ENCODE peak calls at places on chromosome 18, in nine cellular contexts. One of them, this sample, is unnamed.

GRCh38 chr18:56995579-56996194 is 151.2 kb upstream of the BOD1L2 start:
- DNase-seq in erythroblast: peak
- DNase-seq in fibroblast of villous mesenchyme: no peak
- DNase-seq in OCI-LY7: no peak
- DNase-seq in cardiac muscle cell: peak
- DNase-seq in GF-D8: no peak
- DNase-seq in left kidney: no peak
- DNase-seq in adrenal gland: no peak
- DNase-seq in AG09309: no peak
- DNase-seq in this sample: no peak

GRCh38 chr18:55322176-55322735 is 265.7 kb downstream of the TCF4 start:
- DNase-seq in fibroblast of villous mesenchyme: peak
- DNase-seq in AG09309: peak
- DNase-seq in OCI-LY7: peak
- DNase-seq in left kidney: peak
- DNase-seq in cardiac muscle cell: peak
- DNase-seq in GF-D8: peak
- DNase-seq in adrenal gland: peak
- DNase-seq in erythroblast: peak
- DNase-seq in this sample: no peak

GRCh38 chr18:28178720-28179119 is 1.8 kb upstream of the CDH2 start:
- DNase-seq in adrenal gland: no peak
- DNase-seq in left kidney: peak
- DNase-seq in AG09309: no peak
- DNase-seq in OCI-LY7: no peak
- DNase-seq in cardiac muscle cell: peak
- DNase-seq in fibroblast of villous mesenchyme: peak
- DNase-seq in erythroblast: no peak
- DNase-seq in GF-D8: no peak
- DNase-seq in this sample: no peak

GRCh38 chr18:74694436-74694835 is 96.8 kb downstream of the ZNF407 start:
- DNase-seq in OCI-LY7: no peak
- DNase-seq in fibroblast of villous mesenchyme: no peak
- DNase-seq in adrenal gland: no peak
- DNase-seq in left kidney: no peak
- DNase-seq in GF-D8: no peak
- DNase-seq in cardiac muscle cell: no peak
- DNase-seq in erythroblast: no peak
- DNase-seq in AG09309: no peak
- DNase-seq in this sample: no peak

GRCh38 chr18:4360221-4360715 is 94.8 kb downstream of the DLGAP1 start:
- DNase-seq in left kidney: no peak
- DNase-seq in adrenal gland: no peak
- DNase-seq in erythroblast: no peak
- DNase-seq in AG09309: no peak
- DNase-seq in cardiac muscle cell: no peak
- DNase-seq in GF-D8: no peak
- DNase-seq in OCI-LY7: no peak
- DNase-seq in fibroblast of villous mesenchyme: no peak
- DNase-seq in this sample: no peak

GRCh38 chr18:2325308-2325849 is 245.9 kb downstream of the METTL4 start:
- DNase-seq in fibroblast of villous mesenchyme: peak
- DNase-seq in OCI-LY7: no peak
- DNase-seq in adrenal gland: no peak
- DNase-seq in left kidney: no peak
- DNase-seq in AG09309: no peak
- DNase-seq in cardiac muscle cell: peak
- DNase-seq in GF-D8: no peak
- DNase-seq in erythroblast: peak
- DNase-seq in this sample: no peak

GRCh38 chr18:12376034-12376717 is 851 bp downstream of the AFG3L2 start:
- DNase-seq in adrenal gland: peak
- DNase-seq in left kidney: peak
- DNase-seq in GF-D8: peak
- DNase-seq in AG09309: no peak
- DNase-seq in OCI-LY7: peak
- DNase-seq in fibroblast of villous mesenchyme: peak
- DNase-seq in cardiac muscle cell: peak
- DNase-seq in erythroblast: peak
- DNase-seq in this sample: no peak

GRCh38 chr18:77062518-77063003 is 70.0 kb downstream of the MBP start:
- DNase-seq in adrenal gland: no peak
- DNase-seq in left kidney: no peak
- DNase-seq in GF-D8: peak
- DNase-seq in cardiac muscle cell: no peak
- DNase-seq in AG09309: no peak
- DNase-seq in erythroblast: no peak
- DNase-seq in OCI-LY7: peak
- DNase-seq in fibroblast of villous mesenchyme: peak
- DNase-seq in this sample: no peak

GRCh38 chr18:46877329-46877987 is 39.8 kb downstream of the PIAS2 start:
- DNase-seq in left kidney: no peak
- DNase-seq in adrenal gland: no peak
- DNase-seq in cardiac muscle cell: no peak
- DNase-seq in AG09309: no peak
- DNase-seq in GF-D8: peak
- DNase-seq in erythroblast: no peak
- DNase-seq in OCI-LY7: no peak
- DNase-seq in fibroblast of villous mesenchyme: no peak
- DNase-seq in this sample: no peak

GRCh38 chr18:49015886-49016647 is 65.3 kb upstream of the SMAD7 start:
- DNase-seq in adrenal gland: peak
- DNase-seq in cardiac muscle cell: no peak
- DNase-seq in left kidney: no peak
- DNase-seq in GF-D8: no peak
- DNase-seq in erythroblast: no peak
- DNase-seq in fibroblast of villous mesenchyme: no peak
- DNase-seq in OCI-LY7: no peak
- DNase-seq in AG09309: no peak
- DNase-seq in this sample: no peak

GRCh38 chr18:27787543-27787942 is 389.4 kb downstream of the CDH2 start:
- DNase-seq in left kidney: peak
- DNase-seq in GF-D8: no peak
- DNase-seq in fibroblast of villous mesenchyme: no peak
- DNase-seq in adrenal gland: no peak
- DNase-seq in AG09309: no peak
- DNase-seq in OCI-LY7: no peak
- DNase-seq in cardiac muscle cell: no peak
- DNase-seq in erythroblast: no peak
- DNase-seq in this sample: no peak

GRCh38 chr18:13447621-13448020 is 229.1 kb downstream of the LDLRAD4 start:
- DNase-seq in GF-D8: no peak
- DNase-seq in fibroblast of villous mesenchyme: peak
- DNase-seq in erythroblast: no peak
- DNase-seq in adrenal gland: peak
- DNase-seq in cardiac muscle cell: no peak
- DNase-seq in OCI-LY7: no peak
- DNase-seq in left kidney: peak
- DNase-seq in AG09309: peak
- DNase-seq in this sample: no peak

GRCh38 chr18:23645561-23645960 is 17.1 kb downstream of the ANKRD29 start:
- DNase-seq in erythroblast: no peak
- DNase-seq in AG09309: no peak
- DNase-seq in cardiac muscle cell: no peak
- DNase-seq in fibroblast of villous mesenchyme: no peak
- DNase-seq in OCI-LY7: no peak
- DNase-seq in GF-D8: no peak
- DNase-seq in adrenal gland: no peak
- DNase-seq in left kidney: no peak
- DNase-seq in this sample: no peak

GRCh38 chr18:73766915-73767314 is 380.7 kb downstream of the FBXO15 start:
- DNase-seq in cardiac muscle cell: no peak
- DNase-seq in fibroblast of villous mesenchyme: no peak
- DNase-seq in left kidney: no peak
- DNase-seq in AG09309: no peak
- DNase-seq in GF-D8: no peak
- DNase-seq in erythroblast: no peak
- DNase-seq in adrenal gland: no peak
- DNase-seq in OCI-LY7: no peak
- DNase-seq in this sample: no peak

GRCh38 chr18:3094355-3094684 is 81.4 kb upstream of the LPIN2 start:
- DNase-seq in GF-D8: no peak
- DNase-seq in left kidney: no peak
- DNase-seq in AG09309: no peak
- DNase-seq in cardiac muscle cell: no peak
- DNase-seq in adrenal gland: no peak
- DNase-seq in erythroblast: no peak
- DNase-seq in OCI-LY7: peak
- DNase-seq in fibroblast of villous mesenchyme: no peak
- DNase-seq in this sample: no peak

GRCh38 chr18:2880473-2880872 is 33.7 kb downstream of the EMILIN2 start:
- DNase-seq in fibroblast of villous mesenchyme: no peak
- DNase-seq in OCI-LY7: no peak
- DNase-seq in erythroblast: no peak
- DNase-seq in AG09309: no peak
- DNase-seq in GF-D8: no peak
- DNase-seq in adrenal gland: no peak
- DNase-seq in cardiac muscle cell: no peak
- DNase-seq in left kidney: no peak
- DNase-seq in this sample: no peak

GRCh38 chr18:33421225-33421624 is 19.3 kb downstream of the CCDC178 start:
- DNase-seq in OCI-LY7: no peak
- DNase-seq in GF-D8: no peak
- DNase-seq in left kidney: no peak
- DNase-seq in cardiac muscle cell: no peak
- DNase-seq in erythroblast: no peak
- DNase-seq in fibroblast of villous mesenchyme: no peak
- DNase-seq in AG09309: no peak
- DNase-seq in adrenal gland: no peak
- DNase-seq in this sample: no peak

GRCh38 chr18:35127201-35127600 is 86.0 kb downstream of the MAPRE2 start:
- DNase-seq in left kidney: no peak
- DNase-seq in cardiac muscle cell: no peak
- DNase-seq in fibroblast of villous mesenchyme: no peak
- DNase-seq in GF-D8: no peak
- DNase-seq in OCI-LY7: no peak
- DNase-seq in AG09309: no peak
- DNase-seq in erythroblast: peak
- DNase-seq in adrenal gland: no peak
- DNase-seq in this sample: no peak

GRCh38 chr18:48408727-48409590 is at the start of gene ZBTB7C:
- DNase-seq in fibroblast of villous mesenchyme: peak
- DNase-seq in adrenal gland: peak
- DNase-seq in GF-D8: no peak
- DNase-seq in AG09309: no peak
- DNase-seq in left kidney: peak
- DNase-seq in erythroblast: peak
- DNase-seq in OCI-LY7: no peak
- DNase-seq in cardiac muscle cell: peak
- DNase-seq in this sample: no peak

GRCh38 chr18:7561907-7562460 is 5.1 kb upstream of the PTPRM start:
- DNase-seq in fibroblast of villous mesenchyme: no peak
- DNase-seq in OCI-LY7: no peak
- DNase-seq in cardiac muscle cell: no peak
- DNase-seq in adrenal gland: no peak
- DNase-seq in AG09309: no peak
- DNase-seq in erythroblast: no peak
- DNase-seq in left kidney: no peak
- DNase-seq in GF-D8: no peak
- DNase-seq in this sample: no peak

GRCh38 chr18:13558132-13558531 is 168.2 kb downstream of the FAM210A start:
- DNase-seq in adrenal gland: no peak
- DNase-seq in cardiac muscle cell: peak
- DNase-seq in erythroblast: peak
- DNase-seq in left kidney: peak
- DNase-seq in OCI-LY7: peak
- DNase-seq in GF-D8: no peak
- DNase-seq in fibroblast of villous mesenchyme: peak
- DNase-seq in AG09309: no peak
- DNase-seq in this sample: no peak

GRCh38 chr18:43914017-43914416 is 636.7 kb upstream of the SYT4 start:
- DNase-seq in erythroblast: no peak
- DNase-seq in cardiac muscle cell: no peak
- DNase-seq in adrenal gland: no peak
- DNase-seq in OCI-LY7: no peak
- DNase-seq in AG09309: no peak
- DNase-seq in GF-D8: no peak
- DNase-seq in fibroblast of villous mesenchyme: no peak
- DNase-seq in left kidney: no peak
- DNase-seq in this sample: no peak

GRCh38 chr18:44048846-44049245 is 631.8 kb upstream of the SETBP1 start:
- DNase-seq in fibroblast of villous mesenchyme: no peak
- DNase-seq in erythroblast: no peak
- DNase-seq in cardiac muscle cell: no peak
- DNase-seq in adrenal gland: no peak
- DNase-seq in OCI-LY7: no peak
- DNase-seq in GF-D8: no peak
- DNase-seq in left kidney: no peak
- DNase-seq in AG09309: no peak
- DNase-seq in this sample: no peak

GRCh38 chr18:12255626-12256026 is 1.5 kb downstream of the CIDEA start:
- DNase-seq in fibroblast of villous mesenchyme: peak
- DNase-seq in left kidney: no peak
- DNase-seq in erythroblast: no peak
- DNase-seq in GF-D8: no peak
- DNase-seq in OCI-LY7: no peak
- DNase-seq in AG09309: no peak
- DNase-seq in cardiac muscle cell: no peak
- DNase-seq in adrenal gland: no peak
- DNase-seq in this sample: no peak

GRCh38 chr18:59674534-59674933 is 22.7 kb downstream of the CCBE1 start:
- DNase-seq in OCI-LY7: no peak
- DNase-seq in adrenal gland: no peak
- DNase-seq in cardiac muscle cell: no peak
- DNase-seq in AG09309: no peak
- DNase-seq in GF-D8: no peak
- DNase-seq in fibroblast of villous mesenchyme: no peak
- DNase-seq in left kidney: no peak
- DNase-seq in erythroblast: no peak
- DNase-seq in this sample: no peak

GRCh38 chr18:5890606-5891360 is 4.5 kb downstream of the TMEM200C start:
- DNase-seq in erythroblast: peak
- DNase-seq in left kidney: peak
- DNase-seq in cardiac muscle cell: peak
- DNase-seq in fibroblast of villous mesenchyme: no peak
- DNase-seq in adrenal gland: peak
- DNase-seq in OCI-LY7: no peak
- DNase-seq in GF-D8: no peak
- DNase-seq in AG09309: no peak
- DNase-seq in this sample: no peak

GRCh38 chr18:44507729-44508325 is 172.9 kb upstream of the SETBP1 start:
- DNase-seq in fibroblast of villous mesenchyme: no peak
- DNase-seq in AG09309: no peak
- DNase-seq in erythroblast: no peak
- DNase-seq in GF-D8: peak
- DNase-seq in left kidney: peak
- DNase-seq in adrenal gland: peak
- DNase-seq in OCI-LY7: peak
- DNase-seq in cardiac muscle cell: peak
- DNase-seq in this sample: no peak

GRCh38 chr18:49524349-49524748 is 37.3 kb upstream of the C18orf32 start:
- DNase-seq in erythroblast: no peak
- DNase-seq in GF-D8: no peak
- DNase-seq in left kidney: no peak
- DNase-seq in OCI-LY7: no peak
- DNase-seq in cardiac muscle cell: no peak
- DNase-seq in fibroblast of villous mesenchyme: no peak
- DNase-seq in AG09309: no peak
- DNase-seq in adrenal gland: no peak
- DNase-seq in this sample: no peak

GRCh38 chr18:26804474-26804873 is 61.0 kb downstream of the AQP4 start:
- DNase-seq in OCI-LY7: no peak
- DNase-seq in cardiac muscle cell: peak
- DNase-seq in AG09309: no peak
- DNase-seq in erythroblast: no peak
- DNase-seq in adrenal gland: no peak
- DNase-seq in fibroblast of villous mesenchyme: no peak
- DNase-seq in GF-D8: no peak
- DNase-seq in left kidney: peak
- DNase-seq in this sample: no peak